ENCODE peak calls at places on chromosomes 13 and 19, in five cellular contexts. S is AG04449, E is fibroblast of mammary gland, D is neuronal stem cell, Z is bronchial epithelial cell. B is an unnamed sample.

GRCh38 chr13:43831088-43831487 is 44.3 kb upstream of the ENOX1 start:
- DNase-seq in S (no peak), E (peak), D (no peak), Z (no peak), B (peak)

GRCh38 chr13:92187378-92187989 is 789.1 kb downstream of the GPC5 start:
- DNase-seq in S (no peak), E (peak), D (peak), Z (peak), B (peak)

GRCh38 chr13:54628383-54628782 is 1599.8 kb downstream of the OLFM4 start:
- DNase-seq in S (no peak), E (no peak), D (no peak), Z (no peak), B (no peak)

GRCh38 chr13:87671031-87671823 is at the start of gene SLITRK5:
- DNase-seq in S (no peak), E (peak), D (peak), Z (peak), B (peak)

GRCh38 chr13:39451301-39451700 is 151.7 kb downstream of the LHFPL6 start:
- DNase-seq in S (no peak), E (peak), D (no peak), Z (peak), B (no peak)

GRCh38 chr19:48683349-48683748 is 10.5 kb upstream of the NTN5 start:
- DNase-seq in S (no peak), E (peak), D (no peak), Z (peak), B (peak)

GRCh38 chr19:50812474-50812873 is 11.1 kb downstream of the KLK1 start:
- DNase-seq in S (no peak), E (no peak), D (no peak), Z (no peak), B (no peak)

GRCh38 chr19:8050274-8051096 is 2.1 kb upstream of the CCL25 start:
- DNase-seq in S (no peak), E (peak), D (peak), Z (peak), B (peak)

GRCh38 chr19:28425431-28425931 is 787.5 kb downstream of the UQCRFS1 start:
- DNase-seq in S (no peak), E (peak), D (no peak), Z (peak), B (no peak)

GRCh38 chr13:40102854-40103253 is 447.4 kb downstream of the COG6 start:
- DNase-seq in S (no peak), E (peak), D (no peak), Z (peak), B (peak)

GRCh38 chr19:39112338-39112890 is 13.2 kb upstream of the PAK4 start:
- DNase-seq in S (no peak), E (peak), D (no peak), Z (peak), B (peak)

GRCh38 chr13:27621366-27622101 is at the start of gene POLR1D:
- DNase-seq in S (no peak), E (peak), D (peak), Z (peak), B (peak)

GRCh38 chr19:50817941-50818858 is 5.4 kb downstream of the KLK1 start:
- DNase-seq in S (no peak), E (peak), D (peak), Z (no peak), B (peak)

GRCh38 chr19:53813996-53814395 is 10.1 kb downstream of the NLRP12 start:
- DNase-seq in S (no peak), E (peak), D (no peak), Z (no peak), B (peak)

GRCh38 chr19:48868196-48868886 is at the start of gene PLEKHA4:
- DNase-seq in S (no peak), E (peak), D (no peak), Z (no peak), B (peak)

GRCh38 chr19:50567052-50567841 is 988 bp downstream of the LRRC4B start:
- DNase-seq in S (no peak), E (no peak), D (peak), Z (no peak), B (no peak)

GRCh38 chr13:39655041-39655568 is 357 bp upstream of the COG6 start:
- DNase-seq in S (no peak), E (no peak), D (peak), Z (peak), B (no peak)

GRCh38 chr19:46720516-46721239 is 3.8 kb upstream of the PRKD2 start:
- DNase-seq in S (no peak), E (no peak), D (no peak), Z (no peak), B (no peak)

GRCh38 chr13:31090921-31091624 is 70.6 kb downstream of the HSPH1 start:
- DNase-seq in S (no peak), E (no peak), D (no peak), Z (no peak), B (no peak)

GRCh38 chr13:33284016-33284415 is 1.5 kb downstream of the STARD13 start:
- DNase-seq in S (no peak), E (peak), D (no peak), Z (no peak), B (no peak)

GRCh38 chr19:7941895-7942596 is 1.4 kb downstream of the TIMM44 start:
- DNase-seq in S (no peak), E (no peak), D (no peak), Z (no peak), B (no peak)

GRCh38 chr19:39839678-39840327 is 5.8 kb upstream of the DYRK1B start:
- DNase-seq in S (no peak), E (no peak), D (no peak), Z (no peak), B (peak)

GRCh38 chr19:35220315-35220921 is 8.1 kb downstream of the FAM187B start:
- DNase-seq in S (no peak), E (no peak), D (no peak), Z (no peak), B (no peak)

GRCh38 chr19:47187797-47188196 is 43.2 kb downstream of the BBC3 start:
- DNase-seq in S (no peak), E (no peak), D (no peak), Z (no peak), B (no peak)

GRCh38 chr19:794989-795658 is 2.1 kb upstream of the PTBP1 start:
- DNase-seq in S (no peak), E (no peak), D (no peak), Z (no peak), B (no peak)

GRCh38 chr19:33890569-33890968 is 93.9 kb downstream of the KCTD15 start:
- DNase-seq in S (no peak), E (no peak), D (no peak), Z (no peak), B (no peak)

GRCh38 chr13:70188567-70188966 is 80.3 kb upstream of the KLHL1 start:
- DNase-seq in S (no peak), E (no peak), D (no peak), Z (peak), B (no peak)

GRCh38 chr13:33743438-33744368 is 74.2 kb upstream of the RFC3 start:
- DNase-seq in S (no peak), E (no peak), D (no peak), Z (no peak), B (no peak)

GRCh38 chr13:27489456-27489855 is 39.1 kb upstream of the MTIF3 start:
- DNase-seq in S (no peak), E (no peak), D (no peak), Z (no peak), B (no peak)

GRCh38 chr13:43305416-43305815 is 282.0 kb downstream of the DNAJC15 start:
- DNase-seq in S (no peak), E (peak), D (no peak), Z (peak), B (no peak)

GRCh38 chr19:40745402-40745780 is 4.9 kb downstream of the ACTMAP start:
- DNase-seq in S (peak), E (peak), D (no peak), Z (no peak), B (peak)

GRCh38 chr19:11479090-11479469 is 1.8 kb downstream of the ELAVL3 start:
- DNase-seq in S (no peak), E (no peak), D (no peak), Z (no peak), B (no peak)

GRCh38 chr13:111919826-111920225 is 147.1 kb upstream of the SOX1 start:
- DNase-seq in S (no peak), E (no peak), D (no peak), Z (no peak), B (no peak)

GRCh38 chr19:40650749-40651305 is 39.6 kb downstream of the NUMBL start:
- DNase-seq in S (no peak), E (peak), D (no peak), Z (no peak), B (peak)

GRCh38 chr19:34273121-34273845 is 18.9 kb downstream of the GARRE1 start:
- DNase-seq in S (no peak), E (no peak), D (no peak), Z (no peak), B (no peak)

GRCh38 chr19:11179716-11180297 is 17.5 kb downstream of the KANK2 start:
- DNase-seq in S (no peak), E (no peak), D (no peak), Z (no peak), B (no peak)

GRCh38 chr19:6459356-6460098 is at the start of gene SLC25A23:
- DNase-seq in S (no peak), E (peak), D (peak), Z (peak), B (peak)

GRCh38 chr19:6458695-6459355 is 767 bp downstream of the SLC25A23 start:
- DNase-seq in S (no peak), E (no peak), D (no peak), Z (no peak), B (no peak)

GRCh38 chr19:6460099-6460884 is 700 bp upstream of the SLC25A23 start:
- DNase-seq in S (peak), E (peak), D (peak), Z (peak), B (peak)

GRCh38 chr19:6455924-6456323 is 3.7 kb downstream of the SLC25A23 start:
- DNase-seq in S (no peak), E (no peak), D (no peak), Z (no peak), B (no peak)

DNA sequence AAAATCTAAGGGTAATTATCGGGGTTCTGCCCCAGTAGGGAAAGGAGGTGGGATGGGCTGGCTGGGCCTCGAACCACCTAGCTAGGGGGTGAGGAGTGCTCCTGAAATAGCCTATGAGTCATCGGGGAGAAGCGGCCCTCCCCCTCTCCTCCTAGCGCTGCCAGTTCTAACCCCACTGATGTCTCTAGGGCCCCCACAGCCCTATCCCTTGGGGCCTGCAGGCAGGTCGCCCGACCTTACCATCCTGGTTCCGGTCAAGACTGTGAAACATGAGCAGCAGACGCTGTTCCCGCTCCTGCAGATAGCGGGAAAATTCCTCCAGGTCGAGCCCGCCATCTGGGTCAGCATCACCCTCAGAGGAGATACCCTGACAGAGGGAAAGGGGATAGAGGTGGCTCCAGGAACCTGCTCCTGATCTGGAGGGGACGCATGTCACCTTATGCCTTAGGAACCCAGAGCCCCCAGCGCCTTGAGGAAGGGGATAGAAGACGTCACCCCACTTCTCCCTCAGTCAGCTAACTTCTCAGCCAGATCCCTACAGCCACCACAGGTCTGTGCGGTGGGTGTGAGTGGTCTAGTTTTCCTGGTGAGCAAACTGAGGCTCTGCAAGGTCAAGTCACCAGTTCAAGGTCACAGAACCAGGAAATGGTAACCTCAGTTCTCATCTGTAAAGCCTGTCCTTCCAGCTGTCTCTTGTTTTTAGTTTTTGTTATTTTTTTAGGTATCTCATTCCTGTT is 1.5 kb downstream of the SLC25A23 start:
- DNase-seq in S (no peak), E (peak), D (no peak), Z (no peak), B (no peak)
- H3K4me3 ChIP-seq in S (peak), E (no peak), D (no peak), Z (no peak), B (no peak)

DNA sequence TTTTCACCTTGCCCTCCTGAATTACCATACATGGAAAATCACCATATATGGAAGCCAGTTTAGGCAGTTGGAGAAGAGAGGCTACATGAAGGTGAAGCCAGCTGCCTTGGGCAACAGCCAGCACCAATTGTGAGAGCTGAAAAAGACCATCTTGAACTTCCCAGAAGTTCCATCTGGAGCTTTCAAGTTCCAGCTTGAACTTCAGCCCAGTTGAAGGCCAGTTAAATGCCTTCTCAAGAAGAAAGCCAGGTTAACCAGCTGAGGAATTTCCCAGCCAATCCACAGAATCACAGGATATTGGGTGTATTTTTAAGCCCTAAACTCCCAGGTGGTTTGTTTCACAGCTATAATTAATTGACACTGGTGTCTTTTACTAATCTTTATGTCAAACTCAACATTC is 713.6 kb upstream of the MIR17HG start:
- DNase-seq in S (no peak), E (no peak), D (no peak), Z (no peak), B (no peak)
- H3K4me3 ChIP-seq in S (no peak), E (no peak), D (no peak), Z (no peak), B (no peak)

DNA sequence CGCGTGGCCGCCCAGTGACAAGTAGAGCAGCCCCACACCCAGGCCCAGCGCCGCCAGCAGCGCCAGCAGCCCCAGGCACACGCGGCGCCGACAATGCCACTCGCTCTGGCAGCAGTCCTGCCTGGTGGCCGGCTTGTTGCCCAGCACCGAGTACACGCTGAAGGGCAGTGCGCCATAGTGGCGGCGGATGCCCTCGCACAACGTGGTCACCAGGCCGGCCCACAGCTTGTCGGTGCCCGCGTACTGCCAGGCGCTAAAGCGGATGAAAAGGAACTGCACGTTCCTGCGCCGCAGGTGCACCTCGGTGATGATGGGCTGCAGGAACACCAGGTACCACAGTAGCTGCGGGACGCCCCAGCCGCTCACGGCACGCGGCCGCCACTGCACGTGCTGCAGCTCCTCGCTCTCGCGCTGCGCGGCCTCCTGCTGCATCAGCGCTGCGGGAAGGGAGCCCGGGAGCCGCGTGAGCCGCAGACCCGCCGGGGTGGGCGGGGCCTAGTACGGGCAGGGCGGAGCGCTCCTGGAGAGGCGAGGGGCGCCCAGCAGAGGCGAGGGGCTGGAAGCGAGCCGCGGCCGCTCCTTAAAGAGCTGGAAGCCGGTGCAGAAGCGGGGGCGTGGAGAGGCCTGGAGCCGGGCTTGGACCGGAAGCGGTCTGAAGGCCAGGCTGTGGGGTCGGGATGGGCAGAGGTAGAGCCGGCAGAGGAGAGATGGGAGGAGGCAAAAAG is 7.3 kb downstream of the NKPD1 start:
- DNase-seq in S (no peak), E (peak), D (peak), Z (no peak), B (no peak)
- H3K4me3 ChIP-seq in S (peak), E (peak), D (peak), Z (no peak), B (no peak)

DNA sequence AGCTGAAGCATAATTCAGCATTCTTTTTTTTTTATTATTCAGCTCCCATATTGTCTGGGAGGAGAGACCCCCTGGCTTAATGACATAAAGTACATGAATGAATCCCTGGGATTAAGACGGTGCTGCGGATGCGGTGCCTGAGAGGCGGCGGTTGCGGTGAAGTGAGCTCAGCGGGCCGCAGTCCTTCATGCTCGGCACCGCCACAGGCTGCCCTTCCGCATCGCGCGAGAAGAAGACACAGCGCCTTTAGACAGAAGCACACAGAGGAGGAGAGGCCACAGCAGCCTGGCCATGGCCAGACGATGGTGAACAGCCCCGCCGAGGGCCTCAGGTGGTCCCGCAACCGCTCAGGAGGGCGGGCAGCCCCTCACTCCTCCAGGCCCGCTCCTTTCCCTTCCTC is 459.1 kb downstream of the MYO16 start:
- DNase-seq in S (no peak), E (no peak), D (no peak), Z (no peak), B (no peak)
- H3K4me3 ChIP-seq in S (no peak), E (no peak), D (no peak), Z (no peak), B (no peak)

DNA sequence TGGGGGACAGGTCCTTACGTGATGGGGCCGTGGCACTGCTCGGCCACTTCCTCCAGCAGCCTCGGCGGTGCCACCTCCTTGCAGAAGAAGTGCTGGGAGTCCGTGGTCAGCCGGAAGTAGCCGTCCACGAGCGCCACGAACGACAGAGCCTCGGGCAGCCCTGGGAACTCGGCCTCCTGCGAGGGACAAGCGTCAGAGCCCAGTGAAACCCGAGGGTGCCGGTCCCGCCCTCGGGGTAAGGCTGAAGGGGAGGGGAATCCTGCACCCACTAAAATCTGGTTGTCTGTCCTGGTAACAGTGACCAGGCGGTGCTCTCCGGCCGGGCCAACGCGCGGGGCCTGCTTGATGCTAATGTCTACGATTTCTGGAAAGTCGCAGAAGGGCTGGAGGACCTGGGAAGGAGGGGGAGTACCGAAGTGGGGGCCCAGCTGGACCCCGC is 6.4 kb downstream of the JAK3 start:
- DNase-seq in S (no peak), E (no peak), D (no peak), Z (no peak), B (no peak)
- H3K4me3 ChIP-seq in S (no peak), E (peak), D (peak), Z (peak), B (peak)